ENCODE peak calls at places on chromosomes 5 and 9, in five cellular contexts. Q is kidney, S is brain microvascular endothelial cell, V is astrocyte of the spinal cord, I is right atrium auricular region. E is an unnamed sample.
A peak's percentile ranks its signal among the peaks of the same experiment; 100 is the strongest.

GRCh38 chr5:34042302-34042701 is 711 bp downstream of the C1QTNF3 start:
- DNase-seq in Q (no peak), S (no peak), V (no peak), I (peak; percentile 62), E (no peak)

GRCh38 chr9:137763271-137763955 is 114.2 kb upstream of the CACNA1B start:
- DNase-seq in Q (peak; percentile 60), S (no peak), V (no peak), I (no peak), E (no peak)

GRCh38 chr9:98625728-98626127 is 83.0 kb downstream of the GABBR2 start:
- DNase-seq in Q (no peak), S (no peak), V (no peak), I (no peak), E (no peak)

GRCh38 chr5:112720576-112720975 is 17.1 kb upstream of the APC start:
- DNase-seq in Q (no peak), S (no peak), V (no peak), I (no peak), E (no peak)

GRCh38 chr5:179393078-179393477 is 47.8 kb upstream of the ADAMTS2 start:
- DNase-seq in Q (no peak), S (peak; percentile 96), V (peak; percentile 33), I (no peak), E (no peak)

GRCh38 chr9:4799775-4800174 is 7.0 kb downstream of the RCL1 start:
- DNase-seq in Q (no peak), S (no peak), V (no peak), I (no peak), E (no peak)

GRCh38 chr9:123541441-123541840 is 185.4 kb downstream of the CRB2 start:
- DNase-seq in Q (no peak), S (no peak), V (no peak), I (no peak), E (no peak)

GRCh38 chr9:3467593-3468219 is 58.1 kb downstream of the RFX3 start:
- DNase-seq in Q (no peak), S (peak; percentile 77), V (peak; percentile 73), I (peak; percentile 66), E (peak; percentile 63)

GRCh38 chr9:110148384-110148783 is 59.6 kb downstream of the C9orf152 start:
- DNase-seq in Q (no peak), S (no peak), V (peak; percentile 50), I (no peak), E (no peak)

GRCh38 chr5:50553560-50553984 is 112.5 kb upstream of the EMB start:
- DNase-seq in Q (no peak), S (no peak), V (no peak), I (no peak), E (no peak)

GRCh38 chr5:994272-994607 is 14.4 kb upstream of the NKD2 start:
- DNase-seq in Q (no peak), S (no peak), V (no peak), I (peak; percentile 56), E (no peak)

GRCh38 chr5:66888613-66889012 is 292.4 kb downstream of the MAST4 start:
- DNase-seq in Q (no peak), S (no peak), V (no peak), I (no peak), E (no peak)

GRCh38 chr9:112112519-112112918 is 62.6 kb downstream of the SUSD1 start:
- DNase-seq in Q (no peak), S (peak; percentile 91), V (peak; percentile 90), I (no peak), E (peak; percentile 57)

GRCh38 chr9:81737871-81738507 is 48.6 kb upstream of the TLE1 start:
- DNase-seq in Q (no peak), S (peak; percentile 95), V (peak; percentile 88), I (peak; percentile 64), E (peak; percentile 44)

GRCh38 chr9:120617637-120617979 is 37.6 kb upstream of the CDK5RAP2 start:
- DNase-seq in Q (no peak), S (no peak), V (no peak), I (no peak), E (no peak)

GRCh38 chr9:74824654-74825053 is 63.1 kb downstream of the TRPM6 start:
- DNase-seq in Q (no peak), S (peak; percentile 92), V (peak; percentile 34), I (no peak), E (no peak)

GRCh38 chr5:67100301-67100700 is 96.3 kb downstream of the CD180 start:
- DNase-seq in Q (no peak), S (no peak), V (no peak), I (no peak), E (no peak)

GRCh38 chr5:59724482-59725392 is 168.8 kb downstream of the PDE4D start:
- DNase-seq in Q (no peak), S (peak; percentile 34), V (peak; percentile 39), I (no peak), E (no peak)

GRCh38 chr5:10534491-10535236 is 29.2 kb upstream of the ANKRD33B start:
- DNase-seq in Q (peak; percentile 16), S (no peak), V (no peak), I (no peak), E (no peak)

GRCh38 chr5:97400537-97400936 is 217.5 kb upstream of the RIOK2 start:
- DNase-seq in Q (no peak), S (no peak), V (no peak), I (no peak), E (no peak)

DNA sequence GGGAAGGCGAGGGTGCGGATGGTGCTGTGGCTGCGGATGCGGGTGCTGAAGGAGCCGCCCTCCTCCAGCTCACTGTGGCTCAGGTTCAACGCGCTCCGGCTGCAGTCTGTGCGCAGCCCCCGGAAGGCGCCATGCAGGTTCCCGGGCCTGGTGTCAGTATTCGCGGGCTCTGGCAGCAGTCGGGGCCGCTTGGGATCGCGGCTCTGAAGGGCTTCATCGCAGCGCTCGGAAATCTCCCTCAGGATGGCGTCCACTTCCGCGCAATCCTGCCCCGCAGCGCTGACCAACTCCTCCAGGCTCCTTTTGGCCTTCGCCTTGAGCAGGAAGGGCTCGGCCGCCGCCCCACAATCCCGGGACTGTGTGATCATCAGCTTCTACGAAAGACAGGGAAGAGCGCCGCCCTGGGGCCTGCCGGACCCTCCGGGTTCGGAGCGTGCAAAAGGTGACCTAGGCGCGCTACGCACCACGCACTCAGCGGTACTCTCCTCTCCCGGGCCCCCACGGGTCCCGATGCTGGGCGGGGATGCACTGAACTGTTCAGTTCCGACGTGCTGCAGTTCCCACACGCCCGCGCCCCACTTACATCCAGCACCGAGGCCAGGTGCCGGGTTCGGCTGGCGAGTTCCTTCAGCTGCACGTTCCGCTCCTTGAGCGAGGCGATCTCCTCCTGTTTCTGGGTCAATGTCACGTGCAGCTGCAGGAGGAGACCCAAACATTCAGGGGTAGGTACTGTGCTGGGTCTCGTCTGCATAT is 6.5 kb downstream of the MCIDAS start:
- DNase-seq in Q (peak; percentile 78), S (no peak), V (no peak), I (no peak), E (no peak)
- TF ChIP-seq CTCF in Q (no peak), S (peak; percentile 28), V (no peak), I (no peak), E (peak; percentile 13)

DNA sequence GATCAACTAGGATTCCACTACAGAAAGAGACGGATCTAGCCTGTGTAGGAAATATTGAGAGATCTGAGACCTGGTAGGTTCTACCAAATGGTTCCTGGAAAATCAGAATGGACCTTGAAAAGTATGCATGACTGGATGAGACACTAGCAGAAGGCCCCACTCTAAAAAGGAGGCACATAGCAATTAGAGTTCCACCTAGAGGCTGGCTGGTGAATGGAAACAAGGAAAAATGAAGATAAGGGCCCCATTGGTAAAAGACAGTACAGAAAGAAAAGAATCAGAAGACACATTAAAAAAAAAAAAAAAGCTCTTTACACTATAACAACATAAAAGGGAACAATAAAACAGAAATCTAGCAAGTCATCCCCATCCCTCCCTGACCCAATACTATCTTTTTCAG is 518.5 kb downstream of the NR2F1-AS1 start:
- DNase-seq in Q (no peak), S (no peak), V (no peak), I (no peak), E (no peak)
- TF ChIP-seq CTCF in Q (peak; percentile 25), S (peak; percentile 60), V (peak; percentile 33), I (no peak), E (peak; percentile 24)

DNA sequence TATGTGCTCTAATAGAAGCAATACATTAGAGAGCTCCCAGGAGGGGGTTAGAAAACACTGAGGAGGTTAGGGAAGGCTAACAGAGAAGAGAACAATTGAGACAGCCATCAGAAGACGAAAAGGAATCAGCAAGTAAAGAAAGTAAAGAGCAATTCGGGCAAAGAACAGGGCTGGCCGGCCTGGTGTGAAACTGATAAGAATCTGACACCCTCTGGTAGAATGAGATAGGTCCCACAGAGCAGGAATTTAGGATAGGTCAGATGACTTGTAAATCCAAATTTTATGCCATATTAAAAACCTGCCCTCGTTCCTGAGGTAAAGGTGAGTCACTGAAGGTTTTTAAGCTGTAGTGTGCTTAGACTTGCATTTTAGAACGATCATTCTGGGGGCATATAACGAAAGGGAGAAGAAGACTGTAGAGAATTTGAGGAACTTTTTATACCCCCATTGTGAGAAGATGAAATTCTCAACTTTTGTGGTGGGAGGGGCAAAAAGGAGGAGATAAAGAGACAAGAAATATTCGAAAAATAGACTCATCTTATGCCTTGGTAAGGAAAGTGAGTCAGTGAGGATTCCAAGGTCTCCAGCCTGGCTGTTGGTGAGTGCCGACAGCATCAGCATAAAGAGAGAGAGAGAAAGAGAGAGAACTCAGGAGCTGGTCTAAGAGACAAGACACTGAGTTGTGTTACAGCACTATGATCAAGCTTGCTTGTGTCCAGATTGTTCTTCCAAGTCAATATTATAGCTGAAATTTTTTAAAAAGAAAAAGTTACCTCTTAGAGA is 51.3 kb downstream of the TMEM167A start:
- DNase-seq in Q (no peak), S (no peak), V (no peak), I (no peak), E (no peak)
- TF ChIP-seq CTCF in Q (no peak), S (no peak), V (no peak), I (no peak), E (no peak)

GRCh38 chr9:37395663-37396062 is 26.8 kb upstream of the GRHPR start:
- DNase-seq in Q (no peak), S (no peak), V (no peak), I (no peak), E (no peak)

GRCh38 chr9:37386988-37387387 is 35.5 kb upstream of the GRHPR start:
- DNase-seq in Q (no peak), S (no peak), V (no peak), I (no peak), E (no peak)

GRCh38 chr9:37395229-37395628 is 27.3 kb upstream of the GRHPR start:
- DNase-seq in Q (no peak), S (no peak), V (no peak), I (no peak), E (no peak)

GRCh38 chr9:37392272-37392671 is 30.2 kb upstream of the GRHPR start:
- DNase-seq in Q (no peak), S (no peak), V (no peak), I (no peak), E (no peak)

GRCh38 chr9:37390759-37391158 is 31.7 kb upstream of the GRHPR start:
- DNase-seq in Q (no peak), S (no peak), V (no peak), I (no peak), E (no peak)
- TF ChIP-seq CTCF in Q (peak; percentile 38), S (peak; percentile 59), V (peak; percentile 36), I (no peak), E (peak; percentile 39)

GRCh38 chr5:15267966-15268365 is 232.0 kb upstream of the FBXL7 start:
- DNase-seq in Q (no peak), S (no peak), V (no peak), I (no peak), E (peak; percentile 26)
- TF ChIP-seq CTCF in Q (no peak), S (no peak), V (no peak), I (no peak), E (no peak)

GRCh38 chr9:88590558-88591146 is 55.7 kb downstream of the NXNL2 start:
- DNase-seq in Q (no peak), S (no peak), V (no peak), I (no peak), E (no peak)
- TF ChIP-seq CTCF in Q (no peak), S (peak; percentile 16), V (peak; percentile 4), I (no peak), E (no peak)